ENCODE peak calls at places on chromosomes 2 and 18, in four cellular contexts. N is HepG2, M is H1, G is GM12878. U is an unnamed sample.

GRCh38 chr2:145221511-145221910 is 701.6 kb upstream of the ZEB2 start:
- DNase-seq in G (no peak), M (no peak), N (no peak), U (no peak)

GRCh38 chr2:46163804-46164569 is 133.2 kb upstream of the EPAS1 start:
- DNase-seq in N (no peak), M (no peak), G (no peak), U (no peak)

GRCh38 chr18:59269563-59270214 is 3.6 kb downstream of the RAX start:
- DNase-seq in M (no peak), G (no peak), N (no peak), U (no peak)

GRCh38 chr2:62270728-62271127 is 74.8 kb downstream of the B3GNT2 start:
- DNase-seq in M (no peak), N (no peak), G (no peak), U (no peak)

GRCh38 chr2:37894601-37895000 is 30.5 kb upstream of the RMDN2 start:
- DNase-seq in N (no peak), M (no peak), G (no peak), U (no peak)

GRCh38 chr2:173412628-173413027 is 58.0 kb downstream of the CDCA7 start:
- DNase-seq in N (no peak), G (no peak), M (no peak), U (no peak)

GRCh38 chr18:57437433-57437781 is 2.2 kb downstream of the ONECUT2 start:
- DNase-seq in N (peak), G (no peak), M (no peak), U (no peak)

GRCh38 chr2:222383255-222383654 is 41.1 kb upstream of the SGPP2 start:
- DNase-seq in N (no peak), G (no peak), M (no peak), U (no peak)

GRCh38 chr18:57438669-57439616 is 3.8 kb downstream of the ONECUT2 start:
- DNase-seq in M (no peak), G (no peak), N (no peak), U (no peak)

GRCh38 chr2:109348645-109349554 is 219.9 kb downstream of the SH3RF3 start:
- DNase-seq in G (no peak), M (no peak), N (no peak), U (no peak)

GRCh38 chr18:74806700-74807416 is 209.2 kb downstream of the ZNF407 start:
- DNase-seq in M (no peak), G (peak), N (peak), U (no peak)

GRCh38 chr18:60596928-60597327 is 224.4 kb upstream of the MC4R start:
- DNase-seq in G (no peak), M (no peak), N (no peak), U (no peak)

GRCh38 chr2:86673976-86674670 is 46.0 kb upstream of the RMND5A start:
- DNase-seq in N (no peak), M (no peak), G (no peak), U (no peak)

GRCh38 chr2:77271262-77271661 is 250.9 kb downstream of the LRRTM4 start:
- DNase-seq in M (no peak), N (no peak), G (no peak), U (no peak)

GRCh38 chr2:118913131-118913804 is 28.7 kb upstream of the MARCO start:
- DNase-seq in N (no peak), M (no peak), G (no peak), U (no peak)

GRCh38 chr2:64698668-64699444 is 45.1 kb upstream of the SERTAD2 start:
- DNase-seq in G (peak), N (peak), M (no peak), U (no peak)

GRCh38 chr2:65639156-65639876 is 206.9 kb upstream of the SPRED2 start:
- DNase-seq in G (no peak), M (no peak), N (no peak), U (no peak)

GRCh38 chr2:134233733-134234135 is 20.1 kb upstream of the MGAT5 start:
- DNase-seq in N (no peak), G (peak), M (no peak), U (no peak)

GRCh38 chr2:205889073-205889472 is 196.9 kb downstream of the INO80D start:
- DNase-seq in M (no peak), G (no peak), N (no peak), U (no peak)
- TF ChIP-seq SUZ12 in M (no peak), G (no peak), N (no peak), U (no peak)

GRCh38 chr2:206116278-206116677 is 30.3 kb upstream of the INO80D start:
- DNase-seq in N (no peak), M (no peak), G (no peak), U (no peak)

GRCh38 chr2:206112108-206112507 is 26.1 kb upstream of the INO80D start:
- DNase-seq in N (no peak), M (no peak), G (no peak), U (no peak)

GRCh38 chr2:206113148-206113547 is 27.2 kb upstream of the INO80D start:
- DNase-seq in N (no peak), G (no peak), M (no peak), U (no peak)

GRCh38 chr2:206115026-206115578 is 29.1 kb upstream of the INO80D start:
- DNase-seq in N (peak), G (no peak), M (no peak), U (no peak)
- TF ChIP-seq SUZ12 in N (no peak), G (no peak), M (no peak), U (no peak)

GRCh38 chr2:41647468-41648042 is 400.3 kb upstream of the PKDCC start:
- DNase-seq in N (no peak), M (no peak), G (no peak), U (no peak)
- TF ChIP-seq SUZ12 in N (no peak), M (no peak), G (no peak), U (no peak)

GRCh38 chr2:56199492-56199891 is 15.7 kb downstream of the CCDC85A start:
- DNase-seq in G (no peak), N (no peak), M (no peak), U (no peak)
- TF ChIP-seq SUZ12 in G (no peak), N (no peak), M (no peak), U (no peak)

U was measured in HEK293T.